ENCODE peak calls at places on chromosome 2, in seven cellular contexts. E is left ventricle myocardium inferior, V is A549, R is A673, F is prostate gland, P is suprapubic skin, N is coronary artery. L is an unnamed sample.

GRCh38 chr2:27264753-27265535 is 2.1 kb upstream of the SLC30A3 start:
- DNase-seq in R (peak), V (peak), P (no peak), E (peak), F (peak), N (no peak), L (peak)

GRCh38 chr2:130183500-130184373 is 1.7 kb downstream of the MZT2B start:
- DNase-seq in P (no peak), E (peak), R (peak), N (no peak), F (no peak), V (no peak), L (no peak)

GRCh38 chr2:47559079-47559684 is 156.2 kb downstream of the MSH2 start:
- DNase-seq in R (no peak), P (no peak), E (no peak), N (peak), V (no peak), F (no peak), L (peak)

GRCh38 chr2:183242937-183243336 is 118.7 kb downstream of the NUP35 start:
- DNase-seq in P (no peak), E (no peak), V (no peak), R (peak), F (no peak), N (no peak), L (no peak)

GRCh38 chr2:36672199-36672598 is 24.3 kb upstream of the VIT start:
- DNase-seq in N (no peak), E (no peak), R (peak), P (no peak), V (peak), F (no peak), L (no peak)

GRCh38 chr2:127157651-127158460 is 50.9 kb upstream of the BIN1 start:
- DNase-seq in F (no peak), V (no peak), P (no peak), R (no peak), N (no peak), E (no peak), L (peak)

GRCh38 chr2:83565231-83566025 is 893.7 kb downstream of the SUCLG1 start:
- DNase-seq in E (no peak), R (no peak), N (no peak), F (no peak), V (no peak), P (no peak), L (no peak)

GRCh38 chr2:159226059-159226461 is 60.4 kb downstream of the WDSUB1 start:
- DNase-seq in R (no peak), N (no peak), P (no peak), F (no peak), E (no peak), V (peak), L (no peak)

GRCh38 chr2:70522627-70523026 is 31.0 kb downstream of the TGFA start:
- DNase-seq in V (no peak), F (no peak), R (no peak), N (no peak), E (no peak), P (no peak), L (no peak)

GRCh38 chr2:218043701-218044109 is 25.3 kb upstream of the RUFY4 start:
- DNase-seq in R (no peak), N (peak), P (peak), F (no peak), E (no peak), V (no peak), L (no peak)

GRCh38 chr2:28394331-28394877 is 1.7 kb downstream of the FOSL2 start:
- DNase-seq in V (peak), P (no peak), E (peak), F (peak), N (no peak), R (no peak), L (no peak)

GRCh38 chr2:235390108-235390815 is 103.6 kb upstream of the AGAP1 start:
- DNase-seq in F (no peak), E (no peak), N (no peak), P (no peak), V (peak), R (no peak), L (no peak)

GRCh38 chr2:239383796-239384156 is 17.0 kb downstream of the HDAC4 start:
- DNase-seq in V (no peak), N (no peak), E (no peak), P (no peak), R (no peak), F (no peak), L (no peak)

GRCh38 chr2:47147011-47147410 is 8.1 kb downstream of the STPG4 start:
- DNase-seq in R (no peak), V (no peak), N (no peak), F (no peak), P (no peak), E (no peak), L (no peak)

GRCh38 chr2:68000170-68000825 is 62.5 kb downstream of the C1D start:
- DNase-seq in F (no peak), P (no peak), V (no peak), N (no peak), R (peak), E (no peak), L (peak)

GRCh38 chr2:238596571-238597551 is 170.1 kb downstream of the ASB1 start:
- DNase-seq in P (no peak), F (peak), R (peak), E (peak), N (no peak), V (peak), L (no peak)

GRCh38 chr2:100107911-100108647 is 34.3 kb downstream of the AFF3 start:
- DNase-seq in N (no peak), P (no peak), F (no peak), R (no peak), E (no peak), V (no peak), L (peak)

GRCh38 chr2:159090514-159091201 is 122.2 kb downstream of the TANC1 start:
- DNase-seq in P (no peak), R (peak), N (no peak), F (peak), V (no peak), E (no peak), L (no peak)

GRCh38 chr2:231297108-231297908 is 98.2 kb upstream of the B3GNT7 start:
- DNase-seq in P (no peak), F (peak), N (no peak), V (peak), E (peak), R (peak), L (peak)

GRCh38 chr2:47003641-47004427 is 88.2 kb upstream of the MCFD2 start:
- DNase-seq in V (no peak), P (no peak), N (no peak), F (no peak), R (no peak), E (no peak), L (peak)

GRCh38 chr2:173858297-173858731 is 106.9 kb downstream of the SP3 start:
- DNase-seq in N (no peak), P (no peak), F (no peak), R (no peak), E (no peak), V (no peak), L (no peak)

GRCh38 chr2:102147935-102148334 is 5.4 kb downstream of the IL1R1 start:
- DNase-seq in E (no peak), F (no peak), N (no peak), P (no peak), V (no peak), R (no peak), L (no peak)

GRCh38 chr2:213149332-213149875 is 2.0 kb downstream of the IKZF2 start:
- DNase-seq in N (no peak), P (no peak), R (peak), V (no peak), F (no peak), E (no peak), L (no peak)

GRCh38 chr2:30708491-30709290 is 98.6 kb downstream of the CAPN13 start:
- DNase-seq in E (no peak), F (no peak), V (peak), P (peak), R (peak), N (peak), L (no peak)

GRCh38 chr2:239833728-239834109 is 191.4 kb downstream of the NDUFA10 start:
- DNase-seq in E (no peak), P (peak), V (no peak), R (no peak), F (no peak), N (peak), L (no peak)

GRCh38 chr2:45585267-45585861 is 25.7 kb downstream of the SRBD1 start:
- DNase-seq in F (no peak), N (no peak), P (no peak), V (peak), E (no peak), R (peak), L (no peak)

GRCh38 chr2:72214429-72215143 is 66.9 kb upstream of the CYP26B1 start:
- DNase-seq in N (no peak), R (no peak), P (no peak), V (peak), F (no peak), E (no peak), L (no peak)

GRCh38 chr2:54624611-54625071 is 98.8 kb upstream of the EML6 start:
- DNase-seq in E (no peak), V (no peak), N (no peak), R (no peak), P (no peak), F (peak), L (no peak)

GRCh38 chr2:235314371-235314915 is 179.4 kb upstream of the AGAP1 start:
- DNase-seq in P (no peak), R (no peak), F (no peak), V (no peak), E (no peak), N (no peak), L (no peak)

GRCh38 chr2:73069855-73070650 is 1.5 kb downstream of the SFXN5 start:
- DNase-seq in P (no peak), E (no peak), N (peak), R (no peak), F (no peak), V (no peak), L (no peak)

GRCh38 chr2:105864262-105864661 is 119.5 kb downstream of the NCK2 start:
- DNase-seq in P (no peak), N (peak), E (no peak), F (no peak), R (no peak), V (no peak), L (no peak)

GRCh38 chr2:152099655-152100050 is 809 bp upstream of the CACNB4 start:
- DNase-seq in R (no peak), E (no peak), N (no peak), P (no peak), F (no peak), V (no peak), L (no peak)
- H3K4me3 ChIP-seq in R (peak), E (peak), N (peak), P (peak), F (peak), V (peak), L (peak)

GRCh38 chr2:189698020-189698887 is 23.8 kb downstream of the ANKAR start:
- DNase-seq in P (no peak), F (peak), E (no peak), R (peak), N (no peak), V (peak), L (peak)

GRCh38 chr2:189696223-189696622 is 21.8 kb downstream of the ANKAR start:
- DNase-seq in N (no peak), R (no peak), P (no peak), V (no peak), F (no peak), E (no peak), L (no peak)

GRCh38 chr2:189700681-189701080 is 26.2 kb downstream of the ANKAR start:
- DNase-seq in F (no peak), R (no peak), V (no peak), N (no peak), P (no peak), E (no peak), L (no peak)

DNA sequence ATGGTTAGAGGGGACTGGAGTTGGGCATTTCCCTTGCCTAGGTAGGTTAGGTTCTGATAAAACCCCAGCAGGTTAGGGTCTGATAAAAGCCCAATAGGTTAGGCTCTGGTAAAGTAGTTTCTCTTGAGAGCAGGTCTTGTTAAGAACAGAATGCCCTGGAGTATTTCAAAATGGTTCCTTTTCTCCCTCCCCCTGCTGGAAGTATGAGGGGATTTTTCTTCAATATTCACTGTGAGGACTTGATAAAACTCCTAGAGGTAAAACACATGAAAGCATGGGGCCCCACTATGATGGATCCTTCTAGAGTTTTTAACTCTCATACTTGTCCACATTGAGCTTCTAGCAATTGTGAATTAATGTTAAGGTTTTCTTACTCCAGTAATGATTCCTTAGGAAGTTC is 27.6 kb downstream of the ANKAR start:
- DNase-seq in P (no peak), E (no peak), F (no peak), V (peak), N (no peak), R (peak), L (no peak)
- TF ChIP-seq CTCF in P (no peak), E (no peak), F (no peak), V (no peak), N (no peak), R (peak), L (no peak)

GRCh38 chr2:237590272-237591020 is at the start of gene RAB17:
- DNase-seq in V (peak), E (no peak), P (no peak), F (peak), N (no peak), R (no peak), L (no peak)

GRCh38 chr2:237593036-237593435 is 2.5 kb upstream of the RAB17 start:
- DNase-seq in R (no peak), N (no peak), F (no peak), P (no peak), V (no peak), E (no peak), L (no peak)

GRCh38 chr2:237591021-237591370 is 462 bp upstream of the RAB17 start:
- DNase-seq in F (peak), P (no peak), N (no peak), V (no peak), E (no peak), R (no peak), L (no peak)

GRCh38 chr2:237592425-237592980 is 2.0 kb upstream of the RAB17 start:
- DNase-seq in N (no peak), P (peak), E (no peak), F (no peak), V (no peak), R (no peak), L (no peak)

GRCh38 chr2:237591379-237591881 is 896 bp upstream of the RAB17 start:
- DNase-seq in P (no peak), E (no peak), N (no peak), F (no peak), V (no peak), R (no peak), L (no peak)
- H3K27ac ChIP-seq in P (peak), E (no peak), N (no peak), F (peak), V (peak), R (no peak), L (no peak)

GRCh38 chr2:187302146-187302545 is 145.9 kb downstream of the CALCRL start:
- DNase-seq in F (no peak), V (no peak), R (peak), P (no peak), E (no peak), N (no peak), L (no peak)
- H3K4me3 ChIP-seq in F (no peak), V (no peak), R (no peak), P (no peak), E (peak), N (peak), L (no peak)

DNA sequence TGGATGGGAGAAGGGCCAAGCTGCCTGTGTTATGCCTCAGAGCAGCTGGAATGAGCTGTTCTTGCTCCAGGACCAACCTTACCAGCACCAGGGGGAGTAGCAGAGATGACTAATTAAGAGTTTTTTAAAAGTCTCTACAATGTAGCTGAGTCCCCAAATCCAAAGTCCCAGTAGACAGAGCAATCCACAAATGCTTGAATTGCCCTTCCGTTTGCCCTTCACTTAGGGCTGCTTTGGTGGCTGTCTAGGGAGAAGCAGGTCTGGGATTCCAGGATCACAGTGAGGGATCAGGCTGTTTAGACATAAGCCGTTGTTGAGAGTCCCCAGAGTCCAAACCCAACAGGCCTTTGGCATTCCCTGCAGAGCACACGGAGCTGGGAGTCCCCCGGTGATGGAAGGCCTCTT is 59.4 kb downstream of the RHOB start:
- DNase-seq in N (no peak), F (no peak), R (no peak), P (no peak), V (peak), E (no peak), L (no peak)
- TF ChIP-seq CTCF in N (no peak), F (no peak), R (no peak), P (no peak), V (no peak), E (peak), L (no peak)